ENCODE peak calls at places on chromosomes 4 and X, in four cellular contexts. B is right cardiac atrium; Q is activated CD4-positive, alpha-beta T cell treated with anti-CD3 and anti-CD28 coated beads for 36 hours; T is A549. N is an unnamed sample.

GRCh38 chr4:21790437-21791029 is 158.0 kb downstream of the KCNIP4 start:
- ATAC-seq in T (peak), Q (no peak), B (no peak), N (peak)

GRCh38 chrX:87517571-87518141 is at the start of gene KLHL4:
- ATAC-seq in B (peak), T (peak), Q (no peak), N (peak)

GRCh38 chr4:3148926-3149325 is 74.4 kb downstream of the HTT start:
- ATAC-seq in Q (no peak), B (no peak), T (no peak), N (no peak)

GRCh38 chr4:108094923-108095482 is 73.7 kb downstream of the LEF1 start:
- ATAC-seq in T (no peak), B (no peak), Q (peak), N (no peak)

GRCh38 chrX:67342138-67342537 is 201.7 kb upstream of the AR start:
- ATAC-seq in Q (no peak), T (no peak), B (no peak), N (no peak)

GRCh38 chr4:1411436-1412375 is 5.5 kb upstream of the NKX1-1 start:
- ATAC-seq in B (no peak), Q (no peak), T (peak), N (no peak)

GRCh38 chrX:45842916-45843315 is 642.2 kb upstream of the DIPK2B start:
- ATAC-seq in T (no peak), B (no peak), Q (no peak), N (peak)

GRCh38 chrX:113980953-113981352 is 602.9 kb upstream of the HTR2C start:
- ATAC-seq in T (no peak), B (no peak), Q (no peak), N (no peak)

GRCh38 chr4:41745292-41746024 is 3.1 kb downstream of the PHOX2B start:
- ATAC-seq in B (no peak), T (no peak), Q (no peak), N (no peak)

GRCh38 chrX:9708086-9708485 is 57.6 kb downstream of the GPR143 start:
- ATAC-seq in B (no peak), T (no peak), Q (no peak), N (no peak)

GRCh38 chr4:40200881-40201797 is 4.3 kb downstream of the RHOH start:
- ATAC-seq in T (peak), Q (peak), B (no peak), N (no peak)

GRCh38 chr4:1720163-1720983 is 750 bp downstream of the TMEM129 start:
- ATAC-seq in B (peak), Q (peak), T (peak), N (peak)

GRCh38 chr4:86358176-86358701 is 1.6 kb downstream of the MAPK10 start:
- ATAC-seq in Q (no peak), T (no peak), B (peak), N (peak)

GRCh38 chr4:5800496-5800895 is 89.5 kb downstream of the EVC start:
- ATAC-seq in Q (no peak), T (no peak), B (no peak), N (no peak)

GRCh38 chr4:4358093-4358840 is 28.6 kb upstream of the NSG1 start:
- ATAC-seq in Q (no peak), T (no peak), B (no peak), N (no peak)

GRCh38 chr4:107348188-107348872 is 312.2 kb upstream of the DKK2 start:
- ATAC-seq in T (no peak), Q (no peak), B (no peak), N (no peak)